ENCODE peak calls at places on chromosomes 1 and 21, in four cellular contexts. H is IMR-90, S is kidney, X is foreskin fibroblast. W is an unnamed sample.

GRCh38 chr21:26070822-26071425 is 99.6 kb downstream of the APP start:
- DNase-seq in S (no peak), H (peak), X (peak), W (peak)

GRCh38 chr1:169999357-169999756 is 75.1 kb downstream of the KIFAP3 start:
- DNase-seq in H (peak), X (peak), S (no peak), W (peak)

GRCh38 chr1:212514056-212514614 is 81.4 kb downstream of the NENF start:
- DNase-seq in S (peak), X (peak), H (peak), W (peak)

GRCh38 chr21:26795398-26795790 is 49.8 kb downstream of the ADAMTS1 start:
- DNase-seq in S (no peak), X (no peak), H (no peak), W (no peak)

GRCh38 chr1:227343727-227344551 is 25.6 kb upstream of the CDC42BPA start:
- DNase-seq in H (peak), X (peak), S (no peak), W (peak)

GRCh38 chr1:184905601-184906322 is 68.5 kb downstream of the NIBAN1 start:
- DNase-seq in S (no peak), X (no peak), H (no peak), W (no peak)

GRCh38 chr1:3577300-3577699 is 34.0 kb downstream of the MEGF6 start:
- DNase-seq in S (no peak), X (no peak), H (peak), W (peak)

GRCh38 chr1:201624741-201625646 is 86.1 kb downstream of the NAV1 start:
- DNase-seq in S (peak), H (peak), X (peak), W (peak)

GRCh38 chr1:22217811-22218460 is 75.0 kb upstream of the WNT4 start:
- DNase-seq in X (no peak), H (no peak), S (peak), W (no peak)

GRCh38 chr1:6603424-6603850 is 768 bp upstream of the KLHL21 start:
- DNase-seq in X (peak), H (peak), S (peak), W (peak)

GRCh38 chr1:12384836-12385456 is 155.1 kb downstream of the VPS13D start:
- DNase-seq in S (no peak), X (no peak), H (no peak), W (no peak)

GRCh38 chr1:162541619-162542141 is 19.8 kb upstream of the UAP1 start:
- DNase-seq in S (no peak), X (peak), H (peak), W (peak)

GRCh38 chr21:36428789-36429671 is 43.8 kb downstream of the CHAF1B start:
- DNase-seq in X (peak), H (no peak), S (no peak), W (no peak)

GRCh38 chr1:86774305-86775304 is 70.2 kb downstream of the SH3GLB1 start:
- DNase-seq in H (peak), S (peak), X (peak), W (peak)

GRCh38 chr1:52140633-52141512 is 1.0 kb upstream of the ZFYVE9 start:
- DNase-seq in S (no peak), H (no peak), X (peak), W (peak)

GRCh38 chr21:26098758-26099157 is 71.8 kb downstream of the APP start:
- DNase-seq in H (peak), S (no peak), X (no peak), W (peak)

GRCh38 chr1:156641761-156642264 is at the start of gene BCAN:
- DNase-seq in X (peak), H (peak), S (no peak), W (no peak)

GRCh38 chr1:36765785-36766300 is 268.5 kb downstream of the GRIK3 start:
- DNase-seq in X (no peak), H (no peak), S (no peak), W (no peak)

GRCh38 chr1:64215576-64215975 is 12.2 kb downstream of the UBE2U start:
- DNase-seq in X (no peak), H (no peak), S (no peak), W (no peak)

GRCh38 chr1:101026394-101026788 is 807 bp upstream of the DPH5 start:
- DNase-seq in X (no peak), H (no peak), S (no peak), W (no peak)

GRCh38 chr1:170663441-170664282 is at the start of gene PRRX1:
- DNase-seq in H (peak), S (no peak), X (peak), W (peak)

GRCh38 chr1:18093193-18093592 is 14.4 kb upstream of the IGSF21 start:
- DNase-seq in H (no peak), X (no peak), S (no peak), W (no peak)

GRCh38 chr1:1326075-1326605 is 1.5 kb downstream of the CPTP start:
- DNase-seq in H (no peak), X (no peak), S (no peak), W (no peak)

GRCh38 chr1:193850745-193851144 is 664.3 kb upstream of the B3GALT2 start:
- DNase-seq in S (no peak), X (no peak), H (peak), W (peak)

DNA sequence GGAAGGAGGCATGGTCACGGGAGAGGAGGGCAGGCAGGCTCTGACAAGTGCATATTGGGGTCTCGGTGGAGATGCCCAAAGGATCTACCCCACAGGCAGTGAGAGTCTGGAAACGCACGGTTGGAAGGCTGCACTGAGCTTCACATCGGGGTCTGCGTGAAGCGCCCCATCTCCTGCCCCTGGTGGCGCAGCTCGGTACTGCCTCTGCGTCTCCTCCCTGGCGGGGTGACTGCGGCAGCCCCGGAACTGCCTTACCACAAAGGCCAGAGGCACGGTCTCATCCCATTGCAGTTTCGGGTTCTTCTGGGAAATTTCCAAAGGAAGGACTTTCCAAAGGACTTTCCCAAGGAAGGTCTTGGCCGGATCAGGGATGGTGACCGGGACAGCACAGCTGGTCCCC is 69.2 kb upstream of the AJAP1 start:
- DNase-seq in H (no peak), S (peak), X (no peak), W (no peak)
- TF ChIP-seq CTCF in H (no peak), S (peak), X (no peak), W (no peak)

DNA sequence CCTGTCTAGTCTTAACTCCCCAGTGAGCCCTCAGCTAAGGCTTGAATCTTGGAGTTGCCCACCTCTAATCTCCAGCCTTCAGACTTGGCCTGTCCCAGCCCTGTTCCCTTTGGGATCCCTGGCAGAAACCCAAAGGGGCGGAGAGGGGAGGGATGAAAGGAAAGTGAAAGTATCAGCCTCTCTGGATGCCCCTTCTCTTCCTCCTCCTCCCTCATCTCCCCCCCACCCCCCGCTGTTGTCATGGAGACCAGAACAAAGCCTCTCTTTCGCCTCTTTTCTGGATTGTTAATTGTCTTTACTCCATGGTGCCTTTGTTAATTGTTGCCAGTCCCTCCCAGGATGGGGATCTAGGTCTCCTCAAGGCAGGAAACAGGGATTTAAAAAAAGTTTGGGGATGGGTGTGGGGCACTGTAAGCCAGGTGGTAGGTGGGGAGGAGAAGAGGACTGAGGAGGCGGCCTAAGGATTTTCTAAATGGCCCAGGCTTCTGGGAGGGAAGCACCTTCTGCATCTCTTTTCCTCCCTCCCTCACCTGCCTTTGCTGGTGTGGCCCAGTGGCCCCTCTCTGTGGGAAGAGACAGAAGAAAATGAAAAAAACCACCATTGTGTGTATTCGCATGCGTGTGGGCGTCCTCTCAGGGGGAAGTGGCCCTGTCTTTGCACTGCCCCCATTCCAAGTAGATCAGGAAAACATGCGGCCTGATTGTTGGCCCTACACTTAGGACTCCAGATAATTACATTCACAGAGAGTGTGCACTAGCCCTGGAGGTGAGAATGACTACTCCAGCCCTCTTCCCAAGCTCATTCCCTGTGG is 7.5 kb upstream of the SOX13 start:
- DNase-seq in H (peak), X (peak), S (no peak), W (peak)
- H3K4me3 ChIP-seq in H (no peak), X (no peak), S (no peak), W (no peak)

GRCh38 chr1:61282387-61282786 is 200.0 kb downstream of the NFIA start:
- DNase-seq in H (no peak), X (peak), S (no peak), W (no peak)

GRCh38 chr1:61280457-61280856 is 198.1 kb downstream of the NFIA start:
- DNase-seq in S (no peak), H (no peak), X (no peak), W (no peak)

GRCh38 chr1:61278966-61279365 is 196.6 kb downstream of the NFIA start:
- DNase-seq in S (no peak), X (no peak), H (no peak), W (no peak)

GRCh38 chr1:61277129-61277801 is 194.9 kb downstream of the NFIA start:
- DNase-seq in X (no peak), H (no peak), S (no peak), W (no peak)

GRCh38 chr1:61279570-61279969 is 197.2 kb downstream of the NFIA start:
- DNase-seq in H (no peak), S (no peak), X (no peak), W (no peak)
- TF ChIP-seq CTCF in H (no peak), S (no peak), X (no peak), W (no peak)

DNA sequence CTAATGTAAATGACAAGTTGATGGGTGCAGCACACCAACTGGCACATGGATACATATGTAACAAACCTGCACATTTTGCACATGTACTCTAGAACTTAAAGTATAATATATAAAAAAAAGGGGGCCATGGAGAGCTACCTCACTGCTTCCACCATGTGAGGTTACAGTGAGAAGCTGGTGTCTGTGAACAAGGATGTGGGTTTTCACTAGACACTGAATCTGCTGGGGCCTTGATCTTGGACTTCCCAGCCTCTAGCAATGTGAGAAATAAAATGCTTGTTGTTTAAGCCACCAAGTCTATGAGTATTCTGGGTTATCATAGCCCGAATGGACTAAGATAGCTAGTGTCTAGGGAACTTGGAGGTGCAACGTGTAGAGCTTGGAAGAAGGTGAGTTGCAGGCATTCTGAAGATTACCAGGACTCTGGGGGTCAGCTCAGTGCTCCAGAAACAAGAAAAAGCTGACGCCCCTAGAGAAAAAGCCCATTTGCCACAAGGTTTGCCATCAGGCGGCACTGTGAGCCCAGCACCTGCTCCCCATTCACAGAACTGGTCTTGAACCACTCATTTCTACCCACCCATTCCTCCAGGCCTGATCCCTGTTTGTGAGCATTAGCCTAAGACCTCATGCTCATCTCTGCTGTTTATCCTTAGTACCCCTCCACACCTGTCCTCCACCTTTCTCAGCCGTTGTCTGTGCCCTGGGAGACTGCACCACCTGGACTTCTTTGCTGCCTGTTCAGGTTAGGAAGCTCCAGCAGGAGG is 15.1 kb upstream of the FYB2 start:
- DNase-seq in H (no peak), S (no peak), X (no peak), W (no peak)
- H3K4me3 ChIP-seq in H (no peak), S (no peak), X (no peak), W (no peak)

GRCh38 chr1:172041102-172041501 is 199.8 kb downstream of the DNM3 start:
- DNase-seq in S (no peak), X (no peak), H (no peak), W (no peak)

GRCh38 chr1:172040466-172040865 is 199.2 kb downstream of the DNM3 start:
- DNase-seq in S (peak), X (peak), H (peak), W (peak)

DNA sequence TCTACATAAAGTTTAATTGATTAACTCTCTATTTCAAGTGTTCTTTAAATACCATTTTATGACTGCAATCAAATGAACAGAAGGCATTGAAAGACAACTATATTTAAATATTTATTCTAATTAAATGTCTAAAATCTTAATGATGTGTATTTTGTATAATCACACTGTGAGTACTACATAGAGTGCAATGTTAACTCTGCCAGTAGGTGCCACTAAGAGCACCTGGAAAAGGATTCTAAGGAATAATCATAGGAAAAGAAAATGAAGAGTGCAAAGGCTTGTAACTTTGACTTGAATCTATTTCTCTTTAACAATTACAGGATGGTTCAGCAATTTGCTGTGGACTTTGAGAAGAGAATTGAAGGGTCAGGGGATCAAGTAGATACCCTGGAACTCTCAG is 200.4 kb downstream of the DNM3 start:
- DNase-seq in S (no peak), X (peak), H (peak), W (peak)
- TF ChIP-seq CTCF in S (peak), X (peak), H (peak), W (peak)

W was measured in astrocyte of the spinal cord.